ENCODE peak calls at places on chromosomes 12 and 14, in five cellular contexts. W, M, O, B and J are unnamed samples.

GRCh38 chr14:47154276-47154797 is 502.8 kb upstream of the RPL10L start:
- DNase-seq in M (no peak), W (no peak), B (no peak), O (no peak), J (no peak)

GRCh38 chr14:89856871-89857345 is 97.6 kb downstream of the EFCAB11 start:
- DNase-seq in W (no peak), B (peak), M (no peak), O (peak), J (peak)

GRCh38 chr14:101018561-101019290 is 115.2 kb upstream of the RTL1 start:
- DNase-seq in M (no peak), W (no peak), O (no peak), B (no peak), J (no peak)

GRCh38 chr12:116881325-116881866 is at the start of gene HRK:
- DNase-seq in W (no peak), M (no peak), B (no peak), O (no peak), J (no peak)

GRCh38 chr12:47281667-47282171 is 202.0 kb upstream of the AMIGO2 start:
- DNase-seq in M (no peak), O (no peak), B (peak), W (no peak), J (no peak)

GRCh38 chr14:36217027-36217426 is 40.5 kb upstream of the PTCSC3 start:
- DNase-seq in M (no peak), O (no peak), W (no peak), B (no peak), J (no peak)

GRCh38 chr12:6430124-6430989 is 14.4 kb upstream of the CD27 start:
- DNase-seq in B (peak), O (peak), W (no peak), M (peak), J (peak)

GRCh38 chr14:21343035-21343794 is 40.6 kb downstream of the SUPT16H start:
- DNase-seq in O (no peak), M (no peak), B (no peak), W (no peak), J (no peak)

GRCh38 chr12:120118710-120119097 is 2.2 kb upstream of the RAB35 start:
- DNase-seq in W (no peak), O (peak), B (no peak), M (no peak), J (no peak)

GRCh38 chr12:65532162-65532561 is 253.7 kb downstream of the MSRB3 start:
- DNase-seq in O (peak), B (peak), M (no peak), W (no peak), J (peak)

GRCh38 chr12:124493809-124494750 is 73.3 kb downstream of the NCOR2 start:
- DNase-seq in W (peak), O (no peak), B (no peak), M (no peak), J (no peak)

GRCh38 chr12:5783274-5783920 is 161.7 kb downstream of the ANO2 start:
- DNase-seq in W (no peak), B (no peak), O (no peak), M (no peak), J (no peak)

GRCh38 chr12:117645473-117645872 is 284.0 kb upstream of the NOS1 start:
- DNase-seq in B (no peak), O (no peak), M (no peak), W (no peak), J (no peak)

GRCh38 chr12:59723520-59723919 is 127.7 kb downstream of the SLC16A7 start:
- DNase-seq in B (no peak), M (no peak), W (no peak), O (no peak), J (peak)

GRCh38 chr14:76975865-76976622 is 52.5 kb downstream of the IRF2BPL start:
- DNase-seq in O (no peak), B (no peak), W (no peak), M (no peak), J (no peak)

GRCh38 chr14:55804198-55804553 is 224.2 kb downstream of the KTN1 start:
- DNase-seq in M (no peak), B (no peak), O (no peak), W (no peak), J (no peak)

GRCh38 chr12:49868952-49869815 is 26.3 kb upstream of the BCDIN3D start:
- DNase-seq in W (no peak), M (peak), O (peak), B (peak), J (peak)

GRCh38 chr12:124623344-124623885 is 56.0 kb upstream of the NCOR2 start:
- DNase-seq in W (no peak), O (no peak), M (no peak), B (no peak), J (no peak)

GRCh38 chr12:15599266-15600037 is 189.7 kb downstream of the EPS8 start:
- DNase-seq in B (peak), O (peak), W (no peak), M (peak), J (peak)

GRCh38 chr14:69620211-69620611 is 8.8 kb downstream of the SUSD6 start:
- DNase-seq in B (no peak), W (no peak), O (no peak), M (no peak), J (no peak)

GRCh38 chr14:93006484-93007128 is 83.7 kb downstream of the CHGA start:
- DNase-seq in M (no peak), B (peak), O (no peak), W (no peak), J (no peak)

GRCh38 chr12:92078167-92079053 is 67.2 kb downstream of the BTG1 start:
- DNase-seq in B (peak), M (no peak), O (peak), W (no peak), J (peak)

GRCh38 chr12:55743131-55743921 is 404 bp downstream of the GDF11 start:
- DNase-seq in O (peak), B (no peak), W (peak), M (peak), J (peak)

GRCh38 chr14:72888636-72889201 is 5.2 kb downstream of the DPF3 start:
- DNase-seq in O (peak), B (no peak), W (no peak), M (no peak), J (no peak)

GRCh38 chr14:89625208-89625987 is 208.4 kb upstream of the FOXN3 start:
- DNase-seq in B (no peak), W (no peak), M (peak), O (no peak), J (no peak)

GRCh38 chr14:35215110-35215872 is 76.9 kb upstream of the PSMA6 start:
- DNase-seq in M (no peak), B (peak), O (peak), W (no peak), J (peak)

GRCh38 chr14:88987516-88987915 is 163.1 kb downstream of the TTC8 start:
- DNase-seq in O (no peak), M (no peak), W (no peak), B (no peak), J (no peak)

GRCh38 chr12:46680506-46680905 is 145.3 kb downstream of the SLC38A4 start:
- DNase-seq in M (no peak), O (no peak), W (no peak), B (no peak), J (no peak)

GRCh38 chr14:105336477-105337287 is 22.1 kb downstream of the PACS2 start:
- DNase-seq in O (no peak), M (no peak), B (no peak), W (no peak), J (no peak)

GRCh38 chr12:59500915-59501314 is 94.9 kb upstream of the SLC16A7 start:
- DNase-seq in W (no peak), B (no peak), M (no peak), O (no peak), J (no peak)

GRCh38 chr14:41225433-41225832 is 381.2 kb upstream of the LRFN5 start:
- DNase-seq in M (no peak), O (no peak), B (no peak), W (no peak), J (no peak)

GRCh38 chr12:130650131-130650530 is 66.0 kb downstream of the RIMBP2 start:
- DNase-seq in W (no peak), B (no peak), O (no peak), M (no peak), J (no peak)

GRCh38 chr12:29921307-29921706 is 137.6 kb upstream of the TMTC1 start:
- DNase-seq in B (no peak), W (no peak), O (peak), M (no peak), J (peak)